ENCODE peak calls at places on chromosomes 7 and 10, in four cellular contexts. One of them, this sample, is unnamed.

GRCh38 chr10:17353568-17353967 is 100.8 kb downstream of the ST8SIA6 start:
- DNase-seq in upper lobe of right lung: no peak
- DNase-seq in left ventricle myocardium inferior: no peak
- DNase-seq in adipocyte: no peak
- DNase-seq in this sample: no peak

GRCh38 chr7:39465055-39465929 is 100.9 kb upstream of the YAE1 start:
- DNase-seq in upper lobe of right lung: no peak
- DNase-seq in left ventricle myocardium inferior: no peak
- DNase-seq in adipocyte: peak
- DNase-seq in this sample: peak

GRCh38 chr10:123796736-123797135 is 94.9 kb downstream of the CPXM2 start:
- DNase-seq in upper lobe of right lung: no peak
- DNase-seq in left ventricle myocardium inferior: no peak
- DNase-seq in adipocyte: peak
- DNase-seq in this sample: no peak

GRCh38 chr7:70738486-70738885 is 393.5 kb upstream of the GALNT17 start:
- DNase-seq in upper lobe of right lung: no peak
- DNase-seq in left ventricle myocardium inferior: no peak
- DNase-seq in adipocyte: no peak
- DNase-seq in this sample: no peak

GRCh38 chr7:104024632-104025031 is 35.2 kb upstream of the RELN start:
- DNase-seq in upper lobe of right lung: no peak
- DNase-seq in left ventricle myocardium inferior: no peak
- DNase-seq in adipocyte: no peak
- DNase-seq in this sample: no peak

GRCh38 chr10:113177936-113178335 is 227.9 kb downstream of the TCF7L2 start:
- DNase-seq in upper lobe of right lung: no peak
- DNase-seq in left ventricle myocardium inferior: no peak
- DNase-seq in adipocyte: no peak
- DNase-seq in this sample: no peak

GRCh38 chr10:33509231-33509871 is 174.9 kb upstream of the NRP1 start:
- DNase-seq in upper lobe of right lung: no peak
- DNase-seq in left ventricle myocardium inferior: no peak
- DNase-seq in adipocyte: peak
- DNase-seq in this sample: peak

GRCh38 chr7:22983257-22983855 is 30.6 kb downstream of the HYCC1 start:
- DNase-seq in upper lobe of right lung: no peak
- DNase-seq in left ventricle myocardium inferior: no peak
- DNase-seq in adipocyte: peak
- DNase-seq in this sample: no peak

GRCh38 chr7:47688311-47689100 is 106.6 kb upstream of the TNS3 start:
- DNase-seq in upper lobe of right lung: no peak
- DNase-seq in left ventricle myocardium inferior: no peak
- DNase-seq in adipocyte: no peak
- DNase-seq in this sample: no peak

GRCh38 chr10:59047957-59048618 is 128.4 kb upstream of the PHYHIPL start:
- DNase-seq in upper lobe of right lung: no peak
- DNase-seq in left ventricle myocardium inferior: no peak
- DNase-seq in adipocyte: no peak
- DNase-seq in this sample: no peak

GRCh38 chr10:68073631-68074403 is 1.3 kb downstream of the HERC4 start:
- DNase-seq in upper lobe of right lung: no peak
- DNase-seq in left ventricle myocardium inferior: no peak
- DNase-seq in adipocyte: peak
- DNase-seq in this sample: no peak

GRCh38 chr7:123748171-123748733 is 551 bp downstream of the WASL start:
- DNase-seq in upper lobe of right lung: peak
- DNase-seq in left ventricle myocardium inferior: peak
- DNase-seq in adipocyte: peak
- DNase-seq in this sample: no peak

GRCh38 chr10:9222917-9223316 is 1168.4 kb downstream of the GATA3 start:
- DNase-seq in upper lobe of right lung: no peak
- DNase-seq in left ventricle myocardium inferior: no peak
- DNase-seq in adipocyte: peak
- DNase-seq in this sample: peak

GRCh38 chr10:124732931-124733536 is 11.1 kb downstream of the FAM53B start:
- DNase-seq in upper lobe of right lung: peak
- DNase-seq in left ventricle myocardium inferior: peak
- DNase-seq in adipocyte: no peak
- DNase-seq in this sample: no peak

GRCh38 chr7:149787428-149788299 is 14.3 kb upstream of the ZNF467 start:
- DNase-seq in upper lobe of right lung: no peak
- DNase-seq in left ventricle myocardium inferior: no peak
- DNase-seq in adipocyte: no peak
- DNase-seq in this sample: no peak

GRCh38 chr7:80135306-80136104 is 874 bp downstream of the GNAI1 start:
- DNase-seq in upper lobe of right lung: no peak
- DNase-seq in left ventricle myocardium inferior: peak
- DNase-seq in adipocyte: peak
- DNase-seq in this sample: no peak

GRCh38 chr7:121529003-121529402 is 132.9 kb upstream of the FAM3C start:
- DNase-seq in upper lobe of right lung: no peak
- DNase-seq in left ventricle myocardium inferior: no peak
- DNase-seq in adipocyte: peak
- DNase-seq in this sample: no peak

GRCh38 chr10:25417611-25418010 is 242.8 kb downstream of the GPR158 start:
- DNase-seq in upper lobe of right lung: no peak
- DNase-seq in left ventricle myocardium inferior: no peak
- DNase-seq in adipocyte: no peak
- DNase-seq in this sample: no peak

GRCh38 chr7:153245809-153246208 is 486.3 kb downstream of the ACTR3B start:
- DNase-seq in upper lobe of right lung: no peak
- DNase-seq in left ventricle myocardium inferior: no peak
- DNase-seq in adipocyte: no peak
- DNase-seq in this sample: no peak

GRCh38 chr7:51028128-51028830 is 245.6 kb upstream of the GRB10 start:
- DNase-seq in upper lobe of right lung: peak
- DNase-seq in left ventricle myocardium inferior: no peak
- DNase-seq in adipocyte: no peak
- DNase-seq in this sample: no peak

GRCh38 chr10:75195035-75195763 is 15.4 kb upstream of the VDAC2 start:
- DNase-seq in upper lobe of right lung: no peak
- DNase-seq in left ventricle myocardium inferior: no peak
- DNase-seq in adipocyte: peak
- DNase-seq in this sample: peak

GRCh38 chr7:80412842-80413241 is 99.0 kb downstream of the GNAT3 start:
- DNase-seq in upper lobe of right lung: no peak
- DNase-seq in left ventricle myocardium inferior: no peak
- DNase-seq in adipocyte: peak
- DNase-seq in this sample: no peak

GRCh38 chr10:42177077-42177792 is 461.1 kb downstream of the ZNF33B start:
- DNase-seq in upper lobe of right lung: no peak
- DNase-seq in left ventricle myocardium inferior: no peak
- DNase-seq in adipocyte: no peak
- DNase-seq in this sample: no peak

GRCh38 chr10:133397938-133398337 is 4.0 kb downstream of the MTG1 start:
- DNase-seq in upper lobe of right lung: no peak
- DNase-seq in left ventricle myocardium inferior: no peak
- DNase-seq in adipocyte: no peak
- DNase-seq in this sample: no peak

GRCh38 chr10:17865351-17865750 is 56.2 kb downstream of the MRC1 start:
- DNase-seq in upper lobe of right lung: no peak
- DNase-seq in left ventricle myocardium inferior: no peak
- DNase-seq in adipocyte: peak
- DNase-seq in this sample: no peak

GRCh38 chr7:151490706-151491105 is 29.0 kb downstream of the RHEB start:
- DNase-seq in upper lobe of right lung: no peak
- DNase-seq in left ventricle myocardium inferior: no peak
- DNase-seq in adipocyte: no peak
- DNase-seq in this sample: no peak

GRCh38 chr10:12055722-12056121 is 13.0 kb upstream of the DHTKD1 start:
- DNase-seq in upper lobe of right lung: no peak
- DNase-seq in left ventricle myocardium inferior: no peak
- DNase-seq in adipocyte: no peak
- DNase-seq in this sample: no peak

GRCh38 chr10:59580257-59580863 is 129.3 kb downstream of the SLC16A9 start:
- DNase-seq in upper lobe of right lung: no peak
- DNase-seq in left ventricle myocardium inferior: no peak
- DNase-seq in adipocyte: peak
- DNase-seq in this sample: no peak

GRCh38 chr10:54837479-54837878 is 36.4 kb upstream of the PCDH15 start:
- DNase-seq in upper lobe of right lung: no peak
- DNase-seq in left ventricle myocardium inferior: no peak
- DNase-seq in adipocyte: no peak
- DNase-seq in this sample: no peak

GRCh38 chr7:155808551-155809331 is 3.5 kb downstream of the SHH start:
- DNase-seq in upper lobe of right lung: peak
- DNase-seq in left ventricle myocardium inferior: no peak
- DNase-seq in adipocyte: no peak
- DNase-seq in this sample: no peak

GRCh38 chr10:130354555-130354954 is 218.4 kb downstream of the GLRX3 start:
- DNase-seq in upper lobe of right lung: no peak
- DNase-seq in left ventricle myocardium inferior: no peak
- DNase-seq in adipocyte: no peak
- DNase-seq in this sample: no peak

GRCh38 chr10:58854811-58855210 is 321.6 kb upstream of the PHYHIPL start:
- DNase-seq in upper lobe of right lung: no peak
- DNase-seq in left ventricle myocardium inferior: no peak
- DNase-seq in adipocyte: no peak
- DNase-seq in this sample: no peak

GRCh38 chr10:44966816-44967509 is 7.4 kb downstream of the RASSF4 start:
- DNase-seq in upper lobe of right lung: no peak
- DNase-seq in left ventricle myocardium inferior: no peak
- DNase-seq in adipocyte: peak
- DNase-seq in this sample: no peak

GRCh38 chr7:158973440-158973839 is 117.1 kb downstream of the DYNC2I1 start:
- DNase-seq in upper lobe of right lung: no peak
- DNase-seq in left ventricle myocardium inferior: peak
- DNase-seq in adipocyte: peak
- DNase-seq in this sample: no peak

GRCh38 chr7:114255404-114255841 is 159.2 kb upstream of the FOXP2 start:
- DNase-seq in upper lobe of right lung: no peak
- DNase-seq in left ventricle myocardium inferior: no peak
- DNase-seq in adipocyte: no peak
- DNase-seq in this sample: no peak

GRCh38 chr7:96122746-96123145 is 199.2 kb downstream of the SLC25A13 start:
- DNase-seq in upper lobe of right lung: no peak
- DNase-seq in left ventricle myocardium inferior: no peak
- DNase-seq in adipocyte: no peak
- DNase-seq in this sample: no peak

GRCh38 chr7:36284470-36284869 is 105.2 kb upstream of the ANLN start:
- DNase-seq in upper lobe of right lung: no peak
- DNase-seq in left ventricle myocardium inferior: no peak
- DNase-seq in adipocyte: no peak
- DNase-seq in this sample: no peak
- H3K4me3 ChIP-seq in upper lobe of right lung: no peak
- H3K4me3 ChIP-seq in left ventricle myocardium inferior: no peak
- H3K4me3 ChIP-seq in adipocyte: no peak
- H3K4me3 ChIP-seq in this sample: no peak

GRCh38 chr7:44398953-44399574 is 73.7 kb upstream of the CAMK2B start:
- DNase-seq in upper lobe of right lung: no peak
- DNase-seq in left ventricle myocardium inferior: no peak
- DNase-seq in adipocyte: peak
- DNase-seq in this sample: no peak
- H3K4me3 ChIP-seq in upper lobe of right lung: no peak
- H3K4me3 ChIP-seq in left ventricle myocardium inferior: no peak
- H3K4me3 ChIP-seq in adipocyte: no peak
- H3K4me3 ChIP-seq in this sample: no peak

GRCh38 chr7:20787658-20788057 is 972 bp upstream of the SP8 start:
- DNase-seq in upper lobe of right lung: no peak
- DNase-seq in left ventricle myocardium inferior: no peak
- DNase-seq in adipocyte: no peak
- DNase-seq in this sample: no peak

GRCh38 chr7:20786779-20787651 is at the start of gene SP8:
- DNase-seq in upper lobe of right lung: no peak
- DNase-seq in left ventricle myocardium inferior: no peak
- DNase-seq in adipocyte: peak
- DNase-seq in this sample: no peak

GRCh38 chr7:20785211-20786048 is 1.3 kb downstream of the SP8 start:
- DNase-seq in upper lobe of right lung: no peak
- DNase-seq in left ventricle myocardium inferior: no peak
- DNase-seq in adipocyte: peak
- DNase-seq in this sample: no peak

GRCh38 chr7:20786049-20786412 is 655 bp downstream of the SP8 start:
- DNase-seq in upper lobe of right lung: no peak
- DNase-seq in left ventricle myocardium inferior: no peak
- DNase-seq in adipocyte: no peak
- DNase-seq in this sample: no peak

GRCh38 chr7:20786421-20786778 is 286 bp downstream of the SP8 start:
- DNase-seq in upper lobe of right lung: no peak
- DNase-seq in left ventricle myocardium inferior: no peak
- DNase-seq in adipocyte: no peak
- DNase-seq in this sample: no peak
- H3K4me3 ChIP-seq in upper lobe of right lung: peak
- H3K4me3 ChIP-seq in left ventricle myocardium inferior: peak
- H3K4me3 ChIP-seq in adipocyte: peak
- H3K4me3 ChIP-seq in this sample: no peak

GRCh38 chr10:100999742-101000601 is at the start of gene LZTS2:
- DNase-seq in upper lobe of right lung: no peak
- DNase-seq in left ventricle myocardium inferior: no peak
- DNase-seq in adipocyte: peak
- DNase-seq in this sample: no peak

GRCh38 chr10:101002456-101002855 is 2.8 kb downstream of the LZTS2 start:
- DNase-seq in upper lobe of right lung: no peak
- DNase-seq in left ventricle myocardium inferior: no peak
- DNase-seq in adipocyte: no peak
- DNase-seq in this sample: no peak

GRCh38 chr10:101000602-101000991 is 989 bp downstream of the LZTS2 start:
- DNase-seq in upper lobe of right lung: no peak
- DNase-seq in left ventricle myocardium inferior: no peak
- DNase-seq in adipocyte: peak
- DNase-seq in this sample: no peak

GRCh38 chr10:100998991-100999741 is 442 bp upstream of the LZTS2 start:
- DNase-seq in upper lobe of right lung: peak
- DNase-seq in left ventricle myocardium inferior: peak
- DNase-seq in adipocyte: peak
- DNase-seq in this sample: no peak

DNA sequence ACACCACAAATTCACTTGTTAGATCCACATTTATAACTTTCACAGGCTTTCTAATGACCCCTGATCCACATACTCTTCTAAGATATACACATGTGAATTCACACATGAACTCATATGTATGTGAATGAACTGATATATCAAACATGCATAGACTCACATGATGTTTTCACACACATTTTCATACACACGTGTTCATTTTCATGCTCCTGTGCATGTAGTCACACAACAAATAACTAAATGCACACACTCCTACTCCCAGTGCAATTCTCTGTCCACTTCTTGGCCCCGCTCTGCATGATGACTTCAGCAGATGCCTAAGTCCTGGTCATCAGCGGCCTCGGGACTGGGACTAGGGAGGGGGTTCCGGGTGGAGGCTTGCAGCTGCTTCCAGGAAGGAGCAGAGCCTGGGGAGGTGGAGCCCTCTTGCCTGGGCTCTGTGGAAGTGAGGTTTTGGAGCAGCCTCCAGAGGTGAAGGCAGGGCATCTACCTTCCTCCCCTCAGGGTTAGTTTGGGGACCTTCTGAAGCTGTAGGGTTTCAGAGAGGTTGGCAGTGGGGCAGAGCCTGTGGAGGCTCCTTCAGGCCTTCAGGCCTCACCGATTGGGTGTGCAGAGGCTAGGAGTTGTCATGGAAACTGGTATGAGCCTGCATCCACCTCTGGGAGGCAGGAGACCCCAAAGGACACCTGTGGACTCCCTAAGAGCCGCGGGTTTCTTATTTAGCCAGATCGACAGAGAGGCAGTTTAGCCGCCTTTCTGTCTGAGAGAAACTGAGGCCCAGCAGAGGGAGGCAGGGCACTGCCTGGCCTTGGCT is 1.8 kb downstream of the LZTS2 start:
- DNase-seq in upper lobe of right lung: peak
- DNase-seq in left ventricle myocardium inferior: peak
- DNase-seq in adipocyte: peak
- DNase-seq in this sample: no peak
- H3K4me3 ChIP-seq in upper lobe of right lung: peak
- H3K4me3 ChIP-seq in left ventricle myocardium inferior: peak
- H3K4me3 ChIP-seq in adipocyte: peak
- H3K4me3 ChIP-seq in this sample: peak